ENCODE peak calls at places on chromosomes 16 and 17, in four cellular contexts. C is mesendoderm, V is H1, E is trophoblast cell. O is an unnamed sample.
A peak's percentile ranks its signal among the peaks of the same experiment; 100 is the strongest.

GRCh38 chr17:75673487-75673886 is 6.3 kb downstream of the SAP30BP start:
- DNase-seq in C (no peak), V (no peak), E (no peak), O (no peak)

GRCh38 chr17:17027442-17028058 is 14.7 kb upstream of the MPRIP start:
- DNase-seq in C (no peak), V (no peak), E (peak; percentile 32), O (no peak)

GRCh38 chr17:41785876-41786226 is 660 bp downstream of the JUP start:
- DNase-seq in C (peak; percentile 80), V (peak; percentile 76), E (no peak), O (peak; percentile 87)

GRCh38 chr16:89742948-89743347 is 21.6 kb downstream of the ZNF276 start:
- DNase-seq in C (no peak), V (no peak), E (no peak), O (no peak)

GRCh38 chr16:57406881-57407280 is 2.3 kb downstream of the CCL17 start:
- DNase-seq in C (no peak), V (no peak), E (no peak), O (no peak)

GRCh38 chr17:17205368-17206148 is 575 bp downstream of the PLD6 start:
- DNase-seq in C (no peak), V (no peak), E (peak; percentile 84), O (peak; percentile 59)

GRCh38 chr16:22220714-22221113 is 14.6 kb downstream of the EEF2K start:
- DNase-seq in C (no peak), V (no peak), E (no peak), O (no peak)

GRCh38 chr17:59361916-59362810 is 30.7 kb downstream of the YPEL2 start:
- DNase-seq in C (no peak), V (no peak), E (no peak), O (no peak)

GRCh38 chr17:38452719-38453118 is 24.5 kb downstream of the ARHGAP23 start:
- DNase-seq in C (peak; percentile 54), V (no peak), E (no peak), O (no peak)

GRCh38 chr16:85422124-85422373 is 191.1 kb upstream of the GSE1 start:
- DNase-seq in C (no peak), V (peak; percentile 47), E (no peak), O (no peak)

GRCh38 chr16:90081606-90081970 is 4.5 kb upstream of the PRDM7 start:
- DNase-seq in C (no peak), V (no peak), E (no peak), O (peak; percentile 38)

GRCh38 chr17:47204722-47205418 is 4.3 kb upstream of the MYL4 start:
- DNase-seq in C (peak; percentile 10), V (no peak), E (peak; percentile 41), O (no peak)

GRCh38 chr17:32491371-32492280 is 4.8 kb downstream of the CDK5R1 start:
- DNase-seq in C (no peak), V (no peak), E (no peak), O (no peak)

GRCh38 chr16:69293401-69293800 is 17.7 kb upstream of the VPS4A start:
- DNase-seq in C (no peak), V (no peak), E (no peak), O (no peak)

GRCh38 chr17:37759014-37759637 is 14.3 kb upstream of the HNF1B start:
- DNase-seq in C (no peak), V (no peak), E (no peak), O (no peak)

GRCh38 chr16:67530013-67530939 is 1.6 kb downstream of the RIPOR1 start:
- DNase-seq in C (no peak), V (peak; percentile 69), E (peak; percentile 70), O (no peak)

GRCh38 chr16:54942353-54942943 is 11.8 kb downstream of the IRX5 start:
- DNase-seq in C (no peak), V (no peak), E (no peak), O (no peak)

GRCh38 chr17:77817953-77818352 is 140.6 kb upstream of the TNRC6C start:
- DNase-seq in C (no peak), V (no peak), E (no peak), O (no peak)

GRCh38 chr17:57253307-57254065 is 2.8 kb upstream of the MSI2 start:
- DNase-seq in C (no peak), V (peak; percentile 27), E (peak; percentile 10), O (no peak)

GRCh38 chr16:51261919-51262318 is 110.8 kb upstream of the SALL1 start:
- DNase-seq in C (no peak), V (no peak), E (no peak), O (no peak)

GRCh38 chr17:22374741-22375140 is 682.4 kb downstream of the KCNJ18 start:
- DNase-seq in C (no peak), V (no peak), E (no peak), O (no peak)

GRCh38 chr16:86865866-86866675 is 287.7 kb downstream of the FOXL1 start:
- DNase-seq in C (no peak), V (no peak), E (no peak), O (no peak)

GRCh38 chr16:3401719-3402397 is 843 bp downstream of the ZNF174 start:
- DNase-seq in C (peak; percentile 40), V (peak; percentile 45), E (no peak), O (peak; percentile 45)

GRCh38 chr16:4538067-4538385 is 547 bp downstream of the CDIP1 start:
- DNase-seq in C (peak; percentile 25), V (no peak), E (peak; percentile 19), O (no peak)

GRCh38 chr17:50372708-50373556 is at the start of the genes EME1 and MRPL27:
- DNase-seq in C (peak; percentile 95), V (peak; percentile 86), E (peak; percentile 94), O (peak; percentile 92)

GRCh38 chr16:56319391-56319790 is 106.0 kb downstream of the AMFR start:
- DNase-seq in C (no peak), V (no peak), E (no peak), O (no peak)

GRCh38 chr17:17567114-17567513 is 24.4 kb downstream of the PEMT start:
- DNase-seq in C (no peak), V (no peak), E (no peak), O (no peak)

GRCh38 chr16:78140818-78141466 is 41.5 kb downstream of the WWOX start:
- DNase-seq in C (no peak), V (no peak), E (no peak), O (no peak)

GRCh38 chr16:81790772-81791171 is 11.7 kb downstream of the PLCG2 start:
- DNase-seq in C (no peak), V (no peak), E (no peak), O (no peak)

GRCh38 chr16:20865420-20866126 is 34.6 kb downstream of the DCUN1D3 start:
- DNase-seq in C (no peak), V (no peak), E (peak; percentile 15), O (no peak)

GRCh38 chr17:61248399-61248798 is 151.2 kb upstream of the TBX2 start:
- DNase-seq in C (no peak), V (no peak), E (no peak), O (no peak)

GRCh38 chr16:8937803-8938202 is 25.9 kb downstream of the USP7 start:
- DNase-seq in C (no peak), V (no peak), E (peak; percentile 57), O (no peak)

GRCh38 chr16:48383204-48383876 is 1.9 kb downstream of the SIAH1 start:
- DNase-seq in C (no peak), V (no peak), E (no peak), O (no peak)

GRCh38 chr16:67964477-67965131 is 3.8 kb downstream of the SLC12A4 start:
- DNase-seq in C (no peak), V (no peak), E (no peak), O (no peak)

DNA sequence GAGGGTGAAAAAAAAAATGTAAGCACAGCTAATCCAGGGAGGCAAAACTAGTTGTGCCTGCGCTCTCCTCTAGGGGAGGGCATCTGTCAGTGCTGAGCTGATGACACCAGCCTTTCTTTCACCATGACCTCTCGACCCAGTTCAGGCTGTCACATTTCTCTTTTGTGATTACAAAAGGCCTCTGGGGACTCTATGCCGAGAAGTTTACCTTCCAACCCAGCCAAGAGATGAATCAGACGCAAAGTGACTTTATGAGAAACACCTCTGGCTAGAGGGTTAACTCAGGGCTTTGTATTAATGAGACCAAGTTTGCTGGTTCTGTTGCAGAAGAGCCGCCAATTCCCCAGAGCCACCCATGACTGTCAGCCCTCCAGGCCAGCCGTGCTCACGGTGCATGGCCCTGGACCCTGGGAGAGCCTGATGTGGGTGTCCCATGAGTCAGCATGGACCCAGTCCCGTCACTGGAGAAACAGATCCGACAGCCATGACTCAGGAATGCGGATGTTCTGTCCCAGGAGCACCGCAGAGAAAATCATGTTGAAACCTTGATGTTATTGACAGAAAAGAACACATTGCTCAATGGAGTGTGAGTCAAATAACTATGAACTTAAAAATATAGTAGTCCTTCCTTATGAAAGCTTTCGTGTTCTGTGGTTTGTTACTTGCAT is 437.2 kb downstream of the HS3ST3B1 start:
- DNase-seq in C (peak; percentile 57), V (no peak), E (peak; percentile 99), O (peak; percentile 44)
- H2BK120ac ChIP-seq in C (no peak overlapping the region), V (no peak overlapping the region), E (no peak overlapping the region), O (no peak overlapping the region)

DNA sequence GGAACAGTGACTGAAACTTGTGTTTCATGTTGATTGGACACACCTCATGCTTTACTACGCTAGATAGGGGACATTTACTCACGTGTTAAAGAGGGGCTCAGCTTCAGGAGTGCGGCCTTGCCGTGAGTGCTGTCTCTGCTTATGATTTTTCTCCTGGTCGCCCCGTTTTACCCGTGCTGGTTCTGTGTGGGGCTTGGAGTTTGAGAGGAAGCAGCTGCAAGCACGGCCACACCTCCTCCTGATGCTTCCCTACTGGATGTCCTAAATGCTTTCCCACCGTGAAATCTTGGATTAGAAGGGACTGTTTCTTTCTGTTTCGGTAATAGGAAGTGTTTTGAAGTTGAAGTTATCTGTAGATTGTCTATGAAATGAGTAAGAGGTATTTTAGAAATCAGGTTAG is 54.0 kb upstream of the ZNF750 start:
- DNase-seq in C (no peak), V (no peak), E (no peak), O (no peak)
- H3K79me2 ChIP-seq in C (no peaks in the 10 kb centered on the region), V (peaks cover 2% of the 10 kb centered on the region), E (peaks cover 4% of the 10 kb centered on the region), O (no peaks in the 10 kb centered on the region)

DNA sequence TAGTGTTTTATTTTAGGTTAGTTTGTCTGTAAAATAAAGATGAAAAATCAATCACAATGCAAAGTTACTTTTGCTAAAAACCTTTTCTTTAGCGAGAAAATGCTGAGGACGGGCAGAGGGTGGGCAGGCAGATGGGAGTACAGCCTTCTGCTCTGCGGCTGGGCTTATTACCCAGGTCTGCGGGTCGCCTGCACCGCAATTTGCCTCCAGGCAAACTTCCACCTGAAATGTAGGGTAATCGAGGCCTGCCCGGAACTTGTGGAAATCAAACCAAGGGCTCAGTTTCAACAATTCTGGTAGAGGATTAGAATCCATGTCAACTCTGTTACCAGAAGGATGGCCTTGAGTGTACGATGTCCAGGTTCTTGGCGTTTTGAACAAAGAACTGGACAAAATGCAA is 22.3 kb upstream of the MMD start:
- DNase-seq in C (no peak), V (no peak), E (no peak), O (no peak)
- H2BK120ac ChIP-seq in C (no peak overlapping the region), V (no peak overlapping the region), E (peak overlapping the region; percentile 92), O (no peak overlapping the region)

DNA sequence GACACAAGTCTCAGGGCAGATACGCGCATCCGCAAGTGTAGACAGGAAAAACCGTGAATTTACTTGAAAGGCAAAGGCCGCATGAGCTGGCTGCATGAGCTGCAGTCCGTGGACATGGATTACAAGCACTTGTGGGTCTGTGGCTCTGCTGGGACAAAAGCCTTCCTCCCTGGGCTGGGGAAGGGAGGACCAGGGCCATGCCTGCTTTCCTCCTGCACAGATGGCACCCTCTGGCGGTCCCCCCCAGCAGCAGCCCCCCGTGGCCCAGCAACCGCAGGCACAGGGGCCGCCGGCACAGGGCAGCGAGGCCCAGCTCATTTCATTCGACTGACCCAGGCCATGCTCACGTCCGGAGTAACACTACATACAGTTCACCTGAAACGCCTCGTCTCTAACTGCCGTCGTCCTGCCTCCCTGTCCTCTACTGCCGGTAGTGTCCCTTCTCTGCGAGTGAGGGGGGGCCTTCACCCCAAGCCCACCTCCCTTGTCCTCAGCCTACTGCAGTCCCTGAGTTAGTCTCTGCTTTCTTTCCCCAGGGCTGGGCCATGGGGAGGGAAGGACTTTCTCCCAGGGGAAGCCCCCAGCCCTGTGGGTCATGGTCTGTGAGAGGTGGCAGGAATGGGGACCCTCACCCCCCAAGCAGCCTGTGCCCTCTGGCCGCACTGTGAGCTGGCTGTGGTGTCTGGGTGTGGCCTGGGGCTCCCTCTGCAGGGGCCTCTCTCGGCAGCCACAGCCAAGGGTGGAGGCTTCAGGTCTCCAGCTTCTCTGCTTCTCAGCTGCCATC is 1.7 kb upstream of the MRPL12 start:
- DNase-seq in C (no peak), V (no peak), E (no peak), O (no peak)
- H3K79me2 ChIP-seq in C (peaks cover 35% of the 10 kb centered on the region), V (peaks cover 44% of the 10 kb centered on the region), E (peaks cover 18% of the 10 kb centered on the region), O (peaks cover 8% of the 10 kb centered on the region)